ENCODE peak calls at places on chromosome 16, in five cellular contexts. A, B, Q, G and F are unnamed samples.

GRCh38 chr16:57540906-57541753 is 1.3 kb upstream of the ADGRG5 start:
- DNase-seq in B (no peak), A (no peak), G (no peak), Q (no peak), F (no peak)

GRCh38 chr16:85754403-85754802 is 3.5 kb upstream of the C16orf74 start:
- DNase-seq in Q (no peak), B (no peak), G (no peak), A (no peak), F (no peak)

GRCh38 chr16:46908540-46909372 is 24.6 kb downstream of the GPT2 start:
- DNase-seq in B (no peak), G (peak), A (peak), Q (peak), F (peak)

GRCh38 chr16:65388592-65388991 is 266.7 kb upstream of the CDH11 start:
- DNase-seq in G (no peak), A (no peak), B (no peak), Q (no peak), F (no peak)

GRCh38 chr16:57061084-57061905 is 31.1 kb upstream of the CPNE2 start:
- DNase-seq in A (no peak), B (peak), G (no peak), Q (peak), F (no peak)

GRCh38 chr16:81546781-81547180 is 102.2 kb downstream of the CMIP start:
- DNase-seq in B (no peak), Q (no peak), G (no peak), A (no peak), F (no peak)

GRCh38 chr16:11136600-11136999 is 119.4 kb downstream of the SOCS1 start:
- DNase-seq in A (no peak), G (no peak), Q (no peak), B (no peak), F (no peak)

GRCh38 chr16:66093217-66093616 is 273.3 kb upstream of the CDH5 start:
- DNase-seq in B (no peak), A (no peak), G (no peak), Q (no peak), F (no peak)

GRCh38 chr16:57245472-57246113 is 534 bp downstream of the ARL2BP start:
- DNase-seq in G (peak), A (no peak), B (no peak), Q (peak), F (no peak)

GRCh38 chr16:57380671-57381462 is 8.6 kb downstream of the CX3CL1 start:
- DNase-seq in G (no peak), B (no peak), A (no peak), Q (no peak), F (no peak)

GRCh38 chr16:21069986-21070385 is 80.7 kb downstream of the DNAH3 start:
- DNase-seq in Q (no peak), G (no peak), A (no peak), B (no peak), F (no peak)

GRCh38 chr16:78705694-78706093 is 606.2 kb downstream of the WWOX start:
- DNase-seq in B (no peak), Q (no peak), G (no peak), A (no peak), F (no peak)

GRCh38 chr16:83344014-83344413 is 463.8 kb upstream of the HSBP1 start:
- DNase-seq in G (no peak), B (no peak), A (no peak), Q (peak), F (no peak)

GRCh38 chr16:30112197-30113030 is 923 bp downstream of the GDPD3 start:
- DNase-seq in Q (peak), A (peak), G (no peak), B (no peak), F (no peak)

GRCh38 chr16:24635900-24636610 is 93.4 kb upstream of the TNRC6A start:
- DNase-seq in Q (peak), B (peak), G (peak), A (no peak), F (no peak)

GRCh38 chr16:71645450-71645849 is 19.5 kb downstream of the MARVELD3 start:
- DNase-seq in A (no peak), B (no peak), G (peak), Q (peak), F (no peak)

GRCh38 chr16:11079657-11080187 is 135.4 kb downstream of the CLEC16A start:
- DNase-seq in Q (peak), G (no peak), B (no peak), A (no peak), F (no peak)

GRCh38 chr16:508884-509736 is 18.4 kb upstream of the CAPN15 start:
- DNase-seq in B (no peak), Q (no peak), G (peak), A (no peak), F (no peak)

GRCh38 chr16:4836727-4837126 is 10.4 kb downstream of the GLYR1 start:
- DNase-seq in B (no peak), G (no peak), Q (no peak), A (no peak), F (no peak)

GRCh38 chr16:57503366-57503765 is 17.1 kb upstream of the DOK4 start:
- DNase-seq in A (no peak), Q (no peak), B (no peak), G (no peak), F (no peak)

GRCh38 chr16:55280622-55281021 is 43.4 kb upstream of the IRX6 start:
- DNase-seq in G (no peak), Q (no peak), A (no peak), B (no peak), F (no peak)

GRCh38 chr16:69188716-69189115 is 1.8 kb downstream of the SNTB2 start:
- DNase-seq in A (no peak), B (no peak), G (no peak), Q (no peak), F (no peak)

GRCh38 chr16:1707193-1707790 is 1.3 kb downstream of the MAPK8IP3 start:
- DNase-seq in G (peak), B (no peak), A (no peak), Q (no peak), F (no peak)

GRCh38 chr16:76879420-76879819 is 311.6 kb upstream of the MON1B start:
- DNase-seq in A (no peak), Q (no peak), B (no peak), G (no peak), F (no peak)

GRCh38 chr16:87350681-87351319 is 32.8 kb downstream of the FBXO31 start:
- DNase-seq in G (no peak), Q (no peak), B (no peak), A (no peak), F (no peak)